ENCODE peak calls at places on chromosomes 7 and 10, in six cellular contexts. I is cardiac muscle cell, W is PC-3, D is RWPE2, N is astrocyte of the spinal cord, G is fibroblast of pulmonary artery. O is an unnamed sample.

GRCh38 chr10:27258838-27259532 is 18.4 kb upstream of the ACBD5 start:
- DNase-seq in I (peak; percentile 58), W (no peak), D (no peak), G (no peak), N (no peak), O (no peak)

GRCh38 chr10:45180507-45180906 is 134.9 kb downstream of the OR13A1 start:
- DNase-seq in D (no peak), I (no peak), W (no peak), N (no peak), G (no peak), O (no peak)

GRCh38 chr7:77753173-77753572 is 45.1 kb downstream of the TMEM60 start:
- DNase-seq in D (no peak), I (no peak), G (no peak), N (no peak), W (peak; percentile 47), O (no peak)

GRCh38 chr10:120651000-120651399 is 194.0 kb downstream of the PLPP4 start:
- DNase-seq in W (peak; percentile 69), N (no peak), D (no peak), G (no peak), I (no peak), O (no peak)

GRCh38 chr10:102240467-102241036 is 760 bp downstream of the PITX3 start:
- DNase-seq in G (no peak), W (no peak), D (no peak), N (no peak), I (no peak), O (no peak)

GRCh38 chr7:111059826-111060225 is 31.1 kb upstream of the LRRN3 start:
- DNase-seq in G (no peak), D (no peak), I (no peak), W (no peak), N (no peak), O (peak; percentile 11)

GRCh38 chr10:114043532-114044250 is at the start of gene ADRB1:
- DNase-seq in W (peak; percentile 19), D (peak; percentile 88), G (no peak), N (peak; percentile 58), I (peak; percentile 92), O (no peak)

GRCh38 chr10:124742418-124743187 is 1.6 kb downstream of the FAM53B start:
- DNase-seq in G (no peak), N (no peak), W (peak; percentile 38), I (peak; percentile 50), D (no peak), O (peak; percentile 38)

GRCh38 chr10:132319853-132320669 is 11.9 kb upstream of the LRRC27 start:
- DNase-seq in N (peak; percentile 88), D (no peak), G (peak; percentile 85), W (peak; percentile 81), I (no peak), O (peak; percentile 90)

GRCh38 chr10:123165445-123166072 is 11.4 kb downstream of the BUB3 start:
- DNase-seq in W (no peak), D (no peak), N (no peak), G (no peak), I (no peak), O (no peak)

GRCh38 chr10:129841590-129841989 is 122.5 kb downstream of the EBF3 start:
- DNase-seq in G (no peak), D (no peak), I (no peak), W (no peak), N (no peak), O (no peak)
- H3K4me3 ChIP-seq in G (no peak overlapping the region), D (no peak overlapping the region), I (no peak overlapping the region), W (no peak overlapping the region), N (no peak overlapping the region), O (no peak overlapping the region)

GRCh38 chr10:72310241-72310633 is 36.5 kb downstream of the DDIT4 start:
- DNase-seq in W (peak; percentile 73), G (peak; percentile 54), N (no peak), D (no peak), I (no peak), O (peak; percentile 36)

GRCh38 chr10:72311667-72312066 is 37.9 kb downstream of the DDIT4 start:
- DNase-seq in I (no peak), W (no peak), G (no peak), N (no peak), D (no peak), O (no peak)

GRCh38 chr10:72308320-72308987 is 34.7 kb downstream of the DDIT4 start:
- DNase-seq in D (no peak), N (peak; percentile 81), G (peak; percentile 98), W (peak; percentile 65), I (peak; percentile 64), O (peak; percentile 95)

GRCh38 chr10:72310636-72311035 is 36.9 kb downstream of the DDIT4 start:
- DNase-seq in G (no peak), I (no peak), D (no peak), W (no peak), N (no peak), O (no peak)

DNA sequence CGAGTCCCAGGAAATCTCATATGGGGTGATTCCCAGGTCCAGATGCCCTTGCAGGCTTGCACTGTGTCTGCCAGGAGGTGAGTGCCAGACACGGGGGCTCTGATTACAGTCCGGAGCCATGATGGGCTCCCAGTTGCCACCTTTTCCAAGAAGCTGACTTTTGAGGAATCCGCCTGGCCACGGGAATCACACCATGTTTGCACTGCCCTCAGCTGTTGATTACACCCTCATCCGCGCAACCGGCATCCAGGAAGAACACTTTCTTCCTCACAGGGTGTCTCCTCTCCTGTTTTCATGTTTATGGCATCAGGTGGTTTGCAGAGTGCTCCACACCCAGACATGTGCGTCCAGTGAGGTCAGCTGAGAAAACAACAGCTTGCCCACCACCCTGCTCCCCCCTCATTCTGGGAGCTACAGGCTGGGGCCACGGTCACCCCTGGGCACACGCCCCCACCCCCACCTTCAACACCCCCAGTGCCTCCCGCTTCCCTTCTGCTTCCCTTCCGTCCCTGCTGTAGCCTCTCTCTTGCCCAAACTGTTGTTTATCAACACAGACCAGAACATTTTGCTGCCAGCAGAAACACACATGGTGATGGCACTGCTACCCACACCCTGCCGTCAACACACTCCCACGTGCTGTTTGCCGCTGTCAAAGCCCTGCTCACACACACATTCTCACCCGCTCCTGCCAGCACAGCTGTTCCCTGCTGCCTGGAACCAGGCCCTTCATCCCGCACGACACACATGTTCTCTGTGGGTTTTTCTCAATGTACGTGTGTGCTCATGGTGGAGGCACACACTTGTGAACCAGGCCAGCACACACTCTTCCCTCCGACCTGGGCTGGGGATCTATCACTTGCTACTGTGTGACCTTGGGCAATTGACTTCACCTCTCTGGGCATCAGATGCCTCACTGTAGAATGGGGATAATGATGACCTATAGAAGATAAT is 35.8 kb downstream of the DDIT4 start:
- DNase-seq in W (no peak), N (no peak), D (no peak), I (no peak), G (peak; percentile 85), O (peak; percentile 60)
- TF ChIP-seq CTCF in W (no peak), N (no peak), D (no peak), I (no peak), G (no peak), O (no peak)

DNA sequence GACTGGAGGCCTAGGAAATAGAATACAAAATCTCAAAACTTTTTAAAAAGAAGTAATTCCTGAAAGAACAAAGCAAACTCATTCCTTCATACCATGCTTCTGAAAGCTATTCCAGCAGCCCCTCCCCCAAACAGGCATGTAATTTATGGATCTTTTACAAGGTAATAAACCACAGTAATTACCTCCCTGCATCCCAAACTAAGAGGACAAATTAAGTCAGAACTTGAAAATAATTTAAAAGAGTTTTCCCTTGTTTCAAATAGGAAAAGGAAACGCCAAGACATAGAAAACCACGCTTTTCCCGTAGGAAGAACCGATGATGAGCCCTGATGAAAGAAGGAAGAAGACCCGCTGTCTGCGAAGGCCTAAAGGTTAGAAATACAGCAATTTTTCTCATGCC is 8.9 kb downstream of the HOXA4 start:
- DNase-seq in G (no peak), D (no peak), N (no peak), I (no peak), W (no peak), O (no peak)
- H3K4me3 ChIP-seq in G (no peak overlapping the region), D (no peak overlapping the region), N (peak overlapping the region; percentile 64), I (no peak overlapping the region), W (peak overlapping the region; percentile 45), O (no peak overlapping the region)

DNA sequence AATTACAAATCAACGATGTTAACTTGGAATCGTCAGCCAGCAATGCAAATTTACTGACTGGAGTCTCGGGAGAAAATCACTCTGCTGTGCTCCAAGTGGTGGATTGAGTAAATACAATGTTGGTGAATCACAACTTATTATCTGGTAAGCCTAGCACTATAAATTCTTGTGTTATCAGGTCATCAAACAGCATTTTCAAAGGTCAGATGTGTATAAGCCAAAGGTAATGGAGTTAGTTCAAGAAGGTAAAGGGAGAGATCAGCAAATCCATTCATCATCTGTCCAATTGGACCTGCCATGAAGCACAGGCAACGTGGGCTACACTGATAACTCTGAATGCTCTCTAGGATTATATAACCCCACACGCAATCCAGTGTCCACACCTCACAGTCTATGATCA is 13.9 kb downstream of the CUBN start:
- DNase-seq in W (peak; percentile 68), N (no peak), D (no peak), G (peak; percentile 15), I (no peak), O (peak; percentile 51)
- TF ChIP-seq CTCF in W (peak; percentile 33), N (peak; percentile 13), D (no peak), G (no peak), I (peak; percentile 19), O (peak; percentile 24)

DNA sequence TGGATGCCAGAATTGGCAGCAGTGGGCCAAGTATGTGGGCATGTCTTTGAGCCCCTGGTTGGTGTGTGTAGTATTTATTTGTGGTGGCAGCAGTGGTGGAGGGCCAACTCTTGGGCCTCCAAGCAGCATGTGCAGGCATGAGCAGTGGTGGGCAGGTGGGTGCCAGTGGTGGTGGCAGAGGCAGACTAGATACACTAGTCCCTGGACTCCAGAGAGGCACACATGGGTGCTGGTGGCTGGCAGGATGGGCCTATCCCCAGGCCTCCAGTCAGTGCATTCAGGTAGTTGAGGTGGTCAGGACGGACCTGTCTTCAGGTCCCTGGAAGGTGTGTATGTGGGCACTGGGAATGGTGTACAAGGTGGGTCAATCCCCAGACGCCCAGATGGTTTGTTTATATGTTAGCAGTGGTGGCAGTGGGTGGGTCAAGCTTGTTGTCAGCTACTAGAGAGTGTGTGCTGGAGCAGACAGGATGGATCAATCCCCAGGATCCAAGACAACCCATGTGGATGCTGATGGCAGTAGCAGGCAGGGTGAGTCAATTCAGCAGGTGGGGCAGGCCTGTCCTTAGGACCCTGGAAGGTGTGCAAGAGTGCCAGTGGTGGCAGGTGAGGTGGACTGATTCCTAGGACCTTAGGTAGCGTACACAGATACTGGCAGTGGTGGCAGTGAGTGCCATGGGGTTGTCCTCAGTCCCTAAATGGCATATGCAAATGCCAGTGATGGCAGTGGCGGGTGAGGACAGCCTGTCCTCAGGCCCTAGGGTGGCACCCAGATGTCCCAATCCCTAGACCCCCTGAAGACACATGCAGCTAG is 294.3 kb downstream of the RPS24 start:
- DNase-seq in G (no peak), N (no peak), D (no peak), W (no peak), I (no peak), O (no peak)
- H3K4me3 ChIP-seq in G (no peak overlapping the region), N (no peak overlapping the region), D (no peak overlapping the region), W (no peak overlapping the region), I (no peak overlapping the region), O (no peak overlapping the region)

O was measured in fibroblast of mammary gland.